ENCODE peak calls at places on chromosomes 7 and 10, in four cellular contexts. S is NCI-H1092, K is renal cortical epithelial cell, Q is LoVo. P is an unnamed sample.

GRCh38 chr10:6218692-6219493 is 16.2 kb downstream of the PFKFB3 start:
- DNase-seq in S (no peak), K (peak), Q (no peak), P (no peak)

GRCh38 chr7:93977551-93977950 is 26.6 kb downstream of the BET1 start:
- DNase-seq in S (no peak), K (no peak), Q (no peak), P (no peak)

GRCh38 chr10:129491123-129491734 is 24.2 kb downstream of the MGMT start:
- DNase-seq in S (no peak), K (peak), Q (no peak), P (peak)

GRCh38 chr7:92809397-92810241 is 26.8 kb downstream of the CDK6 start:
- DNase-seq in S (no peak), K (peak), Q (peak), P (peak)

GRCh38 chr10:48505394-48506112 is 99.3 kb downstream of the ARHGAP22 start:
- DNase-seq in S (no peak), K (no peak), Q (no peak), P (no peak)

GRCh38 chr7:3034591-3035150 is 9.0 kb downstream of the CARD11 start:
- DNase-seq in S (no peak), K (no peak), Q (no peak), P (no peak)

GRCh38 chr7:41336981-41337380 is 365.9 kb downstream of the INHBA start:
- DNase-seq in S (no peak), K (no peak), Q (no peak), P (no peak)

GRCh38 chr10:90930971-90931841 is 10.3 kb upstream of the ANKRD1 start:
- DNase-seq in S (no peak), K (peak), Q (peak), P (peak)

GRCh38 chr7:32762894-32763293 is 128.7 kb downstream of the KBTBD2 start:
- DNase-seq in S (no peak), K (no peak), Q (no peak), P (peak)

GRCh38 chr7:353746-354325 is 63.9 kb downstream of the FOXL3 start:
- DNase-seq in S (no peak), K (no peak), Q (no peak), P (no peak)

GRCh38 chr10:126387931-126388911 is at the start of gene ADAM12:
- DNase-seq in S (no peak), K (peak), Q (no peak), P (peak)

GRCh38 chr10:103554488-103555320 is 61.2 kb downstream of the NEURL1 start:
- DNase-seq in S (peak), K (peak), Q (no peak), P (peak)

GRCh38 chr7:2353650-2354172 is 916 bp upstream of the EIF3B start:
- DNase-seq in S (peak), K (peak), Q (peak), P (peak)

GRCh38 chr10:116542007-116542677 is 3.6 kb upstream of the PNLIP start:
- DNase-seq in S (no peak), K (no peak), Q (no peak), P (no peak)

GRCh38 chr7:33127085-33127484 is 2.3 kb upstream of the BBS9 start:
- DNase-seq in S (no peak), K (no peak), Q (no peak), P (no peak)

GRCh38 chr10:65907199-65907712 is 1018.6 kb upstream of the LRRTM3 start:
- DNase-seq in S (no peak), K (no peak), Q (no peak), P (no peak)

GRCh38 chr10:104306897-104307296 is 31.4 kb downstream of the ITPRIP start:
- DNase-seq in S (no peak), K (no peak), Q (no peak), P (peak)

GRCh38 chr7:127886248-127886647 is 145.0 kb downstream of the LRRC4 start:
- DNase-seq in S (no peak), K (no peak), Q (no peak), P (no peak)

P was measured in left kidney.